ENCODE peak calls at places on chromosomes 11 and 22, in five cellular contexts. Q is K562, P is stomach, F is HL-60, Y is SK-N-MC. Z is an unnamed sample.
A peak's percentile ranks its signal among the peaks of the same experiment; 100 is the strongest.

GRCh38 chr11:23336961-23337360 is 476.7 kb upstream of the CCDC179 start:
- DNase-seq in Q (no peak), P (no peak), F (no peak), Y (no peak), Z (no peak)

GRCh38 chr11:103326070-103326794 is 217.0 kb downstream of the DYNC2H1 start:
- DNase-seq in Q (peak; percentile 11), P (no peak), F (peak; percentile 71), Y (peak; percentile 75), Z (no peak)

GRCh38 chr11:131370090-131370751 is at the start of gene NTM:
- DNase-seq in Q (no peak), P (peak; percentile 44), F (no peak), Y (no peak), Z (no peak)

GRCh38 chr22:29078869-29079207 is 6.0 kb downstream of the KREMEN1 start:
- DNase-seq in Q (no peak), P (no peak), F (no peak), Y (no peak), Z (no peak)

GRCh38 chr11:119730789-119731386 is 1.9 kb upstream of the NECTIN1 start:
- DNase-seq in Q (no peak), P (no peak), F (no peak), Y (no peak), Z (no peak)

GRCh38 chr22:29071261-29072045 is 1.4 kb upstream of the KREMEN1 start:
- DNase-seq in Q (no peak), P (peak; percentile 65), F (peak; percentile 31), Y (no peak), Z (peak; percentile 48)

GRCh38 chr11:83002047-83002446 is 69.7 kb downstream of the RAB30 start:
- DNase-seq in Q (no peak), P (no peak), F (no peak), Y (no peak), Z (no peak)

GRCh38 chr11:17601206-17602075 is 54.4 kb downstream of the OTOG start:
- DNase-seq in Q (peak; percentile 44), P (peak; percentile 17), F (no peak), Y (no peak), Z (no peak)

GRCh38 chr11:6473481-6474422 is at the start of gene TRIM3:
- DNase-seq in Q (peak; percentile 99), P (peak; percentile 95), F (peak; percentile 54), Y (no peak), Z (peak; percentile 92)
- TF ChIP-seq POLR2AphosphoS5 in Q (no peak), P (peak; percentile 50), F (no peak), Y (peak; percentile 67), Z (peak; percentile 63)

DNA sequence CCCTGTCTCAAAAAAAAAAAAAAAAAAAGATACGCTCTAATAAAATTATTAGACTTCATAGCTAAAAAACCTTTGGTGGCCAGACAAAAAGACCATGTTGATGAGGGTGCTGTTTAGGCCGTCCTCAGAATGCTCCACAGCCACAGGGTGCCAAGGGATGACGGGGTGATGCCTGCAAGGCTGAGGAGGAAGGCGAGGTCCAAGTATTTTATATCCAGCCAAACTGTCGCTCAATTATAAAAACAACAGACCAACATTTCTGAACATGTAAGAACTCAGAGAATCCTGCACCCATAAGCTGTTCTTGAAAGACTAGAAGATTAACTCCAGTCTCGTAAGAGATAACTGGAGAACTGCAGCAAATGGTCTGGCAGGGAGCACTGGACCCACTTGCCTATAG is 29.2 kb downstream of the TBX1 start:
- DNase-seq in Q (no peak), P (no peak), F (no peak), Y (no peak), Z (no peak)
- H3K27ac ChIP-seq in Q (no peak overlapping the region), P (no peak overlapping the region), F (no peak overlapping the region), Y (no peak overlapping the region), Z (no peak overlapping the region)

GRCh38 chr11:112085822-112086421 is 634 bp downstream of the TIMM8B start:
- DNase-seq in Q (peak; percentile 35), P (no peak), F (peak; percentile 32), Y (no peak), Z (no peak)
- TF ChIP-seq POLR2AphosphoS5 in Q (no peak), P (no peak), F (peak; percentile 72), Y (no peak), Z (no peak)

GRCh38 chr22:40462195-40462988 is 92.0 kb downstream of the SGSM3 start:
- DNase-seq in Q (no peak), P (no peak), F (peak; percentile 14), Y (no peak), Z (no peak)

GRCh38 chr22:40463727-40464126 is 93.3 kb downstream of the SGSM3 start:
- DNase-seq in Q (no peak), P (no peak), F (no peak), Y (no peak), Z (no peak)

GRCh38 chr22:40466976-40467375 is 96.6 kb downstream of the SGSM3 start:
- DNase-seq in Q (no peak), P (no peak), F (no peak), Y (no peak), Z (no peak)

GRCh38 chr22:40463017-40463631 is 92.7 kb downstream of the SGSM3 start:
- DNase-seq in Q (no peak), P (no peak), F (peak; percentile 91), Y (no peak), Z (no peak)
- H3K27ac ChIP-seq in Q (peak overlapping the region; percentile 71), P (peak overlapping the region; percentile 49), F (peak overlapping the region; percentile 91), Y (no peak overlapping the region), Z (no peak overlapping the region)

DNA sequence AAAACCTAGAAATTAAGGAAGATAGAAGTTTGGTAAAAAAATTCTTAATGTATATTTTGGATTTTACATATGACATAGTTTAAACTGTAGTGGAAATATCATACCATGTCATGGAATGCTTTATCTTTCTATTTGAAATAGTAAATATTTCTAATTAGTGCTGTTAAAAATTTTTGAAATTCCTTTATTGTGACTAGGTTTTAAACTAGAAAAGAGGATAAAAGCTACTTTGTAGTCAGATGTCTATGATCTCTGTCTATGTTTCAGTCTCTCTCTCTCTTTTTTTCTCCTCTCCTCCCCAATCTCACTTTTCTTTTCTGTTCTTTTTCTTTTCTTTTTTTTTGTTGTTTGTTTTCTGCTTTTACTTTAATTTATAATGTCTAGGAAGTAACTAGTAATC is 226.2 kb downstream of the TMEM135 start:
- DNase-seq in Q (no peak), P (no peak), F (no peak), Y (no peak), Z (no peak)
- TF ChIP-seq POLR2AphosphoS5 in Q (no peak), P (no peak), F (no peak), Y (no peak), Z (no peak)

GRCh38 chr22:27745154-27745553 is 56.4 kb downstream of the MN1 start:
- DNase-seq in Q (no peak), P (no peak), F (no peak), Y (no peak), Z (no peak)
- H3K27ac ChIP-seq in Q (no peak overlapping the region), P (no peak overlapping the region), F (no peak overlapping the region), Y (no peak overlapping the region), Z (no peak overlapping the region)

DNA sequence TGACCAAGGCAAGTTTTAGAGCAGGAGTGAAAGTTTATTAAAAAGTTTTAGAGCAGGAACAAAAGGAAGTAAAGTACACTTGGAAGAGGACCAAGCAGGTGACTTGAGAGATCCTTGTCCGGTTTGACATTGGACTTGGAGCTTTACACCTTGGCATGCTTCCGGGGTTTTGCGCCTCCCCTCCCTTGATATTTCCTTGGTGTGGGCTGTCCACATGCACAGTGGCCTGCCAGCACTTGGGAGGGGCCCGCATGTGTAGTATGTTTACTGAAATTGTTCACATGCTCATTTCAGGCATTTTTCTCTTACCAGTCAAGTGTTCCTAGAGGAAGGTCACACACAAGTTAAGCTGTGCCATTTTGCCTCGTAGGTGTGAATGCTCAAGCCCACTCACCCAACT is 19.0 kb upstream of the THRSP start:
- DNase-seq in Q (no peak), P (peak; percentile 95), F (no peak), Y (no peak), Z (no peak)
- TF ChIP-seq POLR2AphosphoS5 in Q (no peak), P (peak; percentile 87), F (no peak), Y (no peak), Z (no peak)

DNA sequence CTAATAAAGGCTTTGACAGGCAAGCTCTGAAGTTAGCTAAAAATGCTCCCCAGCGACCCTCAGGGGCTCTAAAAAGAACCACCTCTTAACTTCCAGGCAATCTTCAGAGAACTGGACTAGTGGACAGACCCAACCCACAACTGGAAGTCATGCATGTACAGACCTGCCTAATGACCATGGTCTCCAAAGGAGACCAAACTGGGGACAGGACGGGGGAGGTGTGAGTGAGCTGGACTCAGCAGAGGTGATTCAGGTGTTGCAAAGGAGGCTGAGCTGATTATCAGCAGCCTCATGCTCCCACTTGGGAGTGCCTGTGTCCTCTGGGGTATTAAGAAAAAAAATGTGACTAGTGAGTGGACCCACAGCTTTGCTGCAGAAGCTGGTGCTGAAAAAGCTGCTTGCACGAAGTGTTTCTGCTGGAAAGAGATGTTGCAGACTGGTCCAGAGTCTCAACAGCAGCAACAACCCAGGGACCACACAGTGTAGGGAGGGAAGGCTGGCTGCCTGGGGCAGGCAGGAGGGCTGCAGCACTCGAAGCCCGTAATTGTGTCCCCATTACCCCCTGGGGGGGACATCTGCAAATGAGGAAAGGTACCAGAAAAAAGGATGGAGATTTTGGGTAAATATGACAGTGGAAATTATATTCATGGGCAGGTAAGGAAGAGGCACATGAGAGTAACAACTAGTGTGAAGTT is 35.3 kb downstream of the PITPNB start:
- DNase-seq in Q (no peak), P (no peak), F (no peak), Y (no peak), Z (no peak)
- H3K27ac ChIP-seq in Q (no peak overlapping the region), P (peak overlapping the region; percentile 83), F (no peak overlapping the region), Y (peak overlapping the region; percentile 15), Z (no peak overlapping the region)

DNA sequence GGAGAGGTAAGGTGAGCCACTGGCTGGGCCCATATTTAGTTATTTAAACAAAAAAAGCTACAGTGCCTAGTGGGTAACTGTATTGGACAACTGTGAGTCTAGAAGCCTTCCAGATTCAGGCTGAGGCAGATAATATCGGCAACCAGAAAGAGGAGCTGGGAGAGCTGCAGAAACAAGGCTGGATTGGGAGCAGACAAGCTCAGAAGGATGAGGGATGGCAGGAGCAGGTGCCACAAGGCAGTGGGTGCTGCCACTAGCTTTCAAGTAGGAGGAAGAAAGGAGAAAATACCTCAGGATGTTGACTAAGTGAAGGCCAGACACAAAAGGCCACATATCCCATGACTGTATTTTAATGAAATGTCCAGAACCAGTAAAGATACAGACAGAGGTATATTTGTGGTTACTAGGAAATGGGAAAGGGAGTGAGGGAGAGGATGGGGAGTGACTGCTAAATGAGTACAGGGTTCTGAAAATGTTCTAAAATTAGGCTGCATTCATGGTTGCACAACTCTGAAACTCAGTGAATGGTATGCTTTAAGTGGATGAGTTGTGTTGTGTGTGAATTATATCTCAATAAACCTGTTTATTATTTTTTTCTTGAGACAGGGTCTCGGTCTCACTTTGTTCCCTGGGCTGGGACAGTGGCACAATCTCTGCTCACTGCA is 11.8 kb upstream of the RAPSN start:
- DNase-seq in Q (no peak), P (no peak), F (no peak), Y (no peak), Z (no peak)
- TF ChIP-seq POLR2AphosphoS5 in Q (no peak), P (no peak), F (no peak), Y (peak; percentile 13), Z (no peak)

Z was measured in breast epithelium.